ENCODE peak calls at places on chromosomes 7 and 10, in four cellular contexts. I, J, A and Y are unnamed samples.

GRCh38 chr7:140609646-140610045 is 31.0 kb downstream of the DENND2A start:
- DNase-seq in I (no peak), J (no peak), A (peak; percentile 90), Y (peak; percentile 51)

GRCh38 chr10:60235001-60235400 is 154.7 kb downstream of the ANK3 start:
- DNase-seq in I (no peak), J (no peak), A (peak; percentile 70), Y (peak; percentile 15)

GRCh38 chr7:82079527-82079926 is 309.7 kb upstream of the HGF start:
- DNase-seq in I (no peak), J (no peak), A (no peak), Y (no peak)

GRCh38 chr10:6052247-6053221 is 9.6 kb downstream of the IL2RA start:
- DNase-seq in I (no peak), J (no peak), A (no peak), Y (no peak)

GRCh38 chr7:27122075-27122910 is 8.3 kb downstream of the HOXA4 start:
- DNase-seq in I (no peak), J (no peak), A (peak; percentile 42), Y (no peak)

GRCh38 chr10:6024334-6024682 is 37.9 kb downstream of the IL2RA start:
- DNase-seq in I (no peak), J (no peak), A (no peak), Y (no peak)

GRCh38 chr7:133912916-133913697 is 214.0 kb upstream of the LRGUK start:
- DNase-seq in I (no peak), J (no peak), A (peak; percentile 72), Y (no peak)

GRCh38 chr10:12954866-12955265 is 46.6 kb downstream of the CCDC3 start:
- DNase-seq in I (no peak), J (no peak), A (peak; percentile 22), Y (no peak)

GRCh38 chr10:89589091-89589725 is 53.8 kb upstream of the SLC16A12 start:
- DNase-seq in I (no peak), J (no peak), A (no peak), Y (no peak)

GRCh38 chr7:128906001-128906765 is 4.3 kb downstream of the KCP start:
- DNase-seq in I (no peak), J (peak; percentile 36), A (no peak), Y (no peak)

GRCh38 chr10:1009071-1009494 is 16.6 kb downstream of the IDI2 start:
- DNase-seq in I (no peak), J (no peak), A (no peak), Y (no peak)

GRCh38 chr7:20794676-20795075 is 8.0 kb upstream of the SP8 start:
- DNase-seq in I (no peak), J (no peak), A (no peak), Y (no peak)
- H3K27me3 ChIP-seq in I (peaks cover 78% of the 10 kb centered on the region), J (peaks cover 96% of the 10 kb centered on the region), A (peaks cover 45% of the 10 kb centered on the region), Y (peaks cover 16% of the 10 kb centered on the region)

GRCh38 chr10:8042864-8043568 is 11.5 kb upstream of the GATA3 start:
- DNase-seq in I (no peak), J (no peak), A (no peak), Y (no peak)
- H3K4me3 ChIP-seq in I (no peak overlapping the region), J (no peak overlapping the region), A (no peak overlapping the region), Y (no peak overlapping the region)

DNA sequence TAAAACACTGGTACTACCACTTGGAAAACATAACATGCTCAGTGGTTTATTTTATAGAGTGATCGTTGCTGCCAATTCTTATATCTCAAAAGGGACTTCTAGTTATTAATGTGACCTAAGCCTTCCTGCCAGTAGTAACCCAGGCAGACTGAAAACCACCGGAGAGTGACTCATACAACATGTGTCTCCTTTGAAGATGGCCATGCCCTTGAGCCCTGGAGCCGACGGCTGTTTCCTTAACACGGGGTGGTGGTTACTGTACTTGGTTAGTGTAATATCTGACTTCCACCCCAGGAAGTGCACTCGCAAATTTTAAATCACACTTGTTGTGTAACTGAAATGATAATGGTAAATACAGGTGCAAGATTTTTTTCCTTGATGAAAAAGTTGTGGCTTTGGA is 30.5 kb downstream of the JAKMIP3 start:
- DNase-seq in I (no peak), J (no peak), A (peak; percentile 36), Y (peak; percentile 51)
- H3K27me3 ChIP-seq in I (no peaks in the 10 kb centered on the region), J (no peaks in the 10 kb centered on the region), A (no peaks in the 10 kb centered on the region), Y (no peaks in the 10 kb centered on the region)

DNA sequence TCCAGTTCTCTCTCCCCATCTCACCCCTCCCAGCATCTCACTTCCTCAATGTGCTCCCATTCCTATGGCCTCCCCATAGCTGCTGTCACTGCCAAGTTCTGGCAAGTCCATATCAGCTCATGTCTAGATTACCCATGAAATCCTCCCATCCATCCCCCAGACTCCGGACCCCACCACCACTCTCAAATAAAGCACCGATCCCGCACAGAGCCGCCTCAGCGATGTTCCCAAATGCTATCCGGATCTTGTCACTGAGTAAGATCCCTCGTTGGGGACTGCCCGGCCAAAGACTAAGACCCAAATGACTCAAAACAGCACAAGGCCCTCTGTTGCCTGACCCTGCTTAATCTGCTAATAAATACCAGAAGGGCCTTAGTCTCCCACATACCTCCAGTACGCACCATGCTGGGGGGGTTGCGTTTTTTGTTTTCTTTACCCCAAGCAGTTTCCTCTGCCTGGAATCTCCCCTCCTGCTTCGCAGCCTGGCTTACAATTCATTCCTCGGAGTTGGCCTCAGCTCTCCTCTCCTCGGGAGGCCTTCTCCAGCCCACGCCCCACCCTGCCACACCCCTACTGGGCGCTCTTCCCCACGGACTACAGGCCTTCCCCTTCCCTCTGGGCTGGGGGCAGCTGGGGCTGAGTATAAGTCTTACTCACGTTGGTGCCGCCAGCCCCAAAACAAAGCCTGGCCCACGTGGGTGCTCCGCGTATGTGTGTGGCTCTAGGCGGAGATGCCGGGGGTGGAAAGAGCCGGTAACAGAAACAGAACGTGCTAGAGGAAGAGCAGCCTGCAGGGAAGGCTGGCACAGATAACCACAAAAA is 1.8 kb upstream of the DUSP5 start:
- DNase-seq in I (no peak), J (peak; percentile 76), A (peak; percentile 91), Y (peak; percentile 90)
- H3K4me3 ChIP-seq in I (peak overlapping the region; percentile 71), J (peak overlapping the region; percentile 88), A (peak overlapping the region; percentile 56), Y (peak overlapping the region; percentile 75)